ENCODE peak calls at places on chromosomes 7 and 10, in seven cellular contexts. One of them, this sample, is unnamed.

GRCh38 chr10:35331894-35332640 is 4.2 kb upstream of the CCNY start:
- DNase-seq in heart right ventricle: no peak
- DNase-seq in CD8-positive, alpha-beta T cell: no peak
- DNase-seq in hepatocyte: peak; percentile 72
- DNase-seq in H9: no peak
- DNase-seq in OCI-LY7: no peak
- DNase-seq in ascending aorta: no peak
- DNase-seq in this sample: no peak

GRCh38 chr7:22110881-22111280 is 165.2 kb upstream of the CDCA7L start:
- DNase-seq in CD8-positive, alpha-beta T cell: no peak
- DNase-seq in heart right ventricle: no peak
- DNase-seq in H9: no peak
- DNase-seq in OCI-LY7: no peak
- DNase-seq in ascending aorta: peak; percentile 53
- DNase-seq in hepatocyte: no peak
- DNase-seq in this sample: no peak

GRCh38 chr7:87140271-87140748 is 11.9 kb upstream of the DMTF1 start:
- DNase-seq in H9: no peak
- DNase-seq in heart right ventricle: no peak
- DNase-seq in ascending aorta: no peak
- DNase-seq in hepatocyte: peak; percentile 55
- DNase-seq in CD8-positive, alpha-beta T cell: no peak
- DNase-seq in OCI-LY7: no peak
- DNase-seq in this sample: no peak

GRCh38 chr7:73718438-73718881 is 1.0 kb downstream of the STX1A start:
- DNase-seq in hepatocyte: peak; percentile 30
- DNase-seq in ascending aorta: no peak
- DNase-seq in CD8-positive, alpha-beta T cell: peak; percentile 51
- DNase-seq in heart right ventricle: no peak
- DNase-seq in OCI-LY7: no peak
- DNase-seq in H9: no peak
- DNase-seq in this sample: no peak

GRCh38 chr7:45892407-45893035 is 4.2 kb downstream of the IGFBP1 start:
- DNase-seq in heart right ventricle: no peak
- DNase-seq in ascending aorta: no peak
- DNase-seq in H9: no peak
- DNase-seq in OCI-LY7: no peak
- DNase-seq in hepatocyte: no peak
- DNase-seq in CD8-positive, alpha-beta T cell: no peak
- DNase-seq in this sample: no peak

GRCh38 chr7:105026750-105027149 is 12.7 kb downstream of the KMT2E start:
- DNase-seq in CD8-positive, alpha-beta T cell: no peak
- DNase-seq in heart right ventricle: no peak
- DNase-seq in hepatocyte: no peak
- DNase-seq in OCI-LY7: no peak
- DNase-seq in ascending aorta: no peak
- DNase-seq in H9: no peak
- DNase-seq in this sample: no peak

GRCh38 chr10:9209105-9209798 is 1154.8 kb downstream of the GATA3 start:
- DNase-seq in CD8-positive, alpha-beta T cell: peak; percentile 59
- DNase-seq in H9: peak; percentile 70
- DNase-seq in hepatocyte: peak; percentile 70
- DNase-seq in OCI-LY7: peak; percentile 60
- DNase-seq in heart right ventricle: peak; percentile 39
- DNase-seq in ascending aorta: peak; percentile 71
- DNase-seq in this sample: peak; percentile 43

GRCh38 chr10:118927317-118927716 is 102.2 kb upstream of the NANOS1 start:
- DNase-seq in H9: no peak
- DNase-seq in ascending aorta: no peak
- DNase-seq in CD8-positive, alpha-beta T cell: no peak
- DNase-seq in OCI-LY7: no peak
- DNase-seq in heart right ventricle: no peak
- DNase-seq in hepatocyte: no peak
- DNase-seq in this sample: no peak

GRCh38 chr7:98823226-98823625 is 46.6 kb downstream of the TMEM130 start:
- DNase-seq in hepatocyte: no peak
- DNase-seq in ascending aorta: no peak
- DNase-seq in CD8-positive, alpha-beta T cell: no peak
- DNase-seq in heart right ventricle: no peak
- DNase-seq in OCI-LY7: no peak
- DNase-seq in H9: no peak
- DNase-seq in this sample: no peak

GRCh38 chr10:4662576-4663161 is 163.3 kb upstream of the AKR1E2 start:
- DNase-seq in H9: no peak
- DNase-seq in heart right ventricle: peak; percentile 31
- DNase-seq in OCI-LY7: no peak
- DNase-seq in ascending aorta: no peak
- DNase-seq in hepatocyte: no peak
- DNase-seq in CD8-positive, alpha-beta T cell: no peak
- DNase-seq in this sample: no peak

GRCh38 chr10:100696477-100696901 is 48.9 kb upstream of the PAX2 start:
- DNase-seq in heart right ventricle: no peak
- DNase-seq in ascending aorta: no peak
- DNase-seq in CD8-positive, alpha-beta T cell: no peak
- DNase-seq in H9: no peak
- DNase-seq in hepatocyte: no peak
- DNase-seq in OCI-LY7: no peak
- DNase-seq in this sample: no peak

GRCh38 chr10:23693398-23693797 is 254.5 kb downstream of the OTUD1 start:
- DNase-seq in heart right ventricle: no peak
- DNase-seq in hepatocyte: no peak
- DNase-seq in ascending aorta: no peak
- DNase-seq in CD8-positive, alpha-beta T cell: no peak
- DNase-seq in OCI-LY7: no peak
- DNase-seq in H9: peak; percentile 76
- DNase-seq in this sample: no peak

GRCh38 chr10:15472008-15472407 is 100.9 kb upstream of the FAM171A1 start:
- DNase-seq in CD8-positive, alpha-beta T cell: no peak
- DNase-seq in hepatocyte: no peak
- DNase-seq in heart right ventricle: no peak
- DNase-seq in ascending aorta: no peak
- DNase-seq in H9: no peak
- DNase-seq in OCI-LY7: no peak
- DNase-seq in this sample: no peak

DNA sequence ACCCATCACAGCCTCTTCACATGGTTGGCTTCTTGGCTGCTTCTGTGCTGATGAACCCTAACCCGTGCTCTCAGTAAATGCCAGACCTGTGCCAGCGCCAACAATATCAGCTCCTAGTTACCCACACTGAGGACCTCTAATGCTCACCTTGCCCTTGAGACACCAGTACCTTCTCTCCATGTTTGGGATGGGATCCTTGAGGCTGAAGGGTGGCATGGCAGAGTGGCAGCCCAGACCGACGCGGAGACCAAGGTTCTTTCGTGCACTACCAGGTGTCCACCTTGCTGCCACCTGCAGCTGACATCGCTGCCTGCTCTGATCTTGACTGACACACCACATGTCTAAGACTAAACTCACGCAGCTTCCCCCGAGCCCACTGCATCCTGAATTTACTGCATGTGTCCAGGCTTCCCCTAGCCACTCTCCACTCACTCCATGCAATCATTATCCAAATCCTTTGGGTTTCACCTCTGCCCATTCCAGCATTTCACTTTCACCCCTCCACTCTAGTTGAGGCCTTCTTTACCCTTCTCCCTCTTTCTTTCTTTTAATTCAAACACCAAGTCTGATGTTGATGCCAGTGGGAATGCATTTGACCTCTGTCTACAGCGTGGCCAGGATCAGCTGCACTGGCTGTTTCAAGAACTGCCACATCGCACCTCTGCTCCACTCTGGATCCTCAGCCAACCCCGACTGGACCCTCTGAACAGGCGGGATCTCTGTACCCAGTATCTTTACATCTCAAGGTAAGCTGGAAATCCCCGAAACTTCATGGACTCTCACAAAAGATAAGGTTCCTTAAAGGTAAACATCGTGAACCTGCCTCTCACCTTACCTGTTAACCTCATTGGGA is 294.9 kb downstream of the GLRX3 start:
- DNase-seq in hepatocyte: no peak
- DNase-seq in CD8-positive, alpha-beta T cell: no peak
- DNase-seq in ascending aorta: no peak
- DNase-seq in H9: peak; percentile 4
- DNase-seq in OCI-LY7: no peak
- DNase-seq in heart right ventricle: no peak
- DNase-seq in this sample: no peak
- H3K4me1 ChIP-seq in hepatocyte: no peaks in the 10 kb centered on the region
- H3K4me1 ChIP-seq in CD8-positive, alpha-beta T cell: no peaks in the 10 kb centered on the region
- H3K4me1 ChIP-seq in ascending aorta: no peaks in the 10 kb centered on the region
- H3K4me1 ChIP-seq in H9: no peaks in the 10 kb centered on the region
- H3K4me1 ChIP-seq in OCI-LY7: no peaks in the 10 kb centered on the region
- H3K4me1 ChIP-seq in heart right ventricle: no peaks in the 10 kb centered on the region
- H3K4me1 ChIP-seq in this sample: no peaks in the 10 kb centered on the region

GRCh38 chr10:74194545-74194944 is 43.5 kb downstream of the ADK start:
- DNase-seq in OCI-LY7: no peak
- DNase-seq in CD8-positive, alpha-beta T cell: peak; percentile 29
- DNase-seq in ascending aorta: no peak
- DNase-seq in H9: no peak
- DNase-seq in hepatocyte: no peak
- DNase-seq in heart right ventricle: no peak
- DNase-seq in this sample: no peak
- H3K4me1 ChIP-seq in OCI-LY7: peaks cover 16% of the 10 kb centered on the region
- H3K4me1 ChIP-seq in CD8-positive, alpha-beta T cell: peaks cover 30% of the 10 kb centered on the region
- H3K4me1 ChIP-seq in ascending aorta: peaks cover 12% of the 10 kb centered on the region
- H3K4me1 ChIP-seq in H9: no peaks in the 10 kb centered on the region
- H3K4me1 ChIP-seq in hepatocyte: peaks cover 6% of the 10 kb centered on the region
- H3K4me1 ChIP-seq in heart right ventricle: peaks cover 26% of the 10 kb centered on the region
- H3K4me1 ChIP-seq in this sample: peaks cover 15% of the 10 kb centered on the region

GRCh38 chr7:44757739-44758138 is 9.1 kb downstream of the ZMIZ2 start:
- DNase-seq in ascending aorta: no peak
- DNase-seq in hepatocyte: no peak
- DNase-seq in H9: no peak
- DNase-seq in OCI-LY7: no peak
- DNase-seq in heart right ventricle: no peak
- DNase-seq in CD8-positive, alpha-beta T cell: no peak
- DNase-seq in this sample: no peak
- H3K4me1 ChIP-seq in ascending aorta: peaks cover 20% of the 10 kb centered on the region
- H3K4me1 ChIP-seq in hepatocyte: no peaks in the 10 kb centered on the region
- H3K4me1 ChIP-seq in H9: no peaks in the 10 kb centered on the region
- H3K4me1 ChIP-seq in OCI-LY7: peaks cover 3% of the 10 kb centered on the region
- H3K4me1 ChIP-seq in heart right ventricle: peaks cover 39% of the 10 kb centered on the region
- H3K4me1 ChIP-seq in CD8-positive, alpha-beta T cell: peaks cover 25% of the 10 kb centered on the region
- H3K4me1 ChIP-seq in this sample: peaks cover 56% of the 10 kb centered on the region

DNA sequence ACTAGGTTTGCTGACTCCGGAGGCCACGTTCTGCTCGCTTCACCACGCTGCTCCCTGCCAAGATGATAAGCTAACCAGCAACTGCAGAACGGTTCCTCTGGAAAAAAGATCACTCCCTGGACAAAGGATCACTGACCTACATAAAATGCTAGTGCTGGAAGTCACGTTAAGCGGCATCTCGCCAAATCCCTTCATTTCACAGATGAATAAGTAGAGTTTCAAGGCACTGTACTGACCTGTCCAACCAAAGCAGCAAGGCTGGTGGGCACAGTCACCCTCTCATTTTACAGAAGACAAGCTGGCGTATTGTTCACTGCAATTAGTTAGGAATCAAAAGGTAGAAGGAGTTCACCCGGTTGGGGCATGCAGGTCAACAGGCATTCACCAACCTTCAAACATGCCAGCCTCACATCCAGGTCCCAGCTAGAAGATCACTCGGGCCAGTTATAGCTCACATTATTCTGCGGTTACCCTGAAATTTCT is 33.0 kb downstream of the HIPK2 start:
- DNase-seq in H9: no peak
- DNase-seq in hepatocyte: no peak
- DNase-seq in heart right ventricle: no peak
- DNase-seq in ascending aorta: peak; percentile 50
- DNase-seq in OCI-LY7: no peak
- DNase-seq in CD8-positive, alpha-beta T cell: no peak
- DNase-seq in this sample: no peak
- H3K4me1 ChIP-seq in H9: no peaks in the 10 kb centered on the region
- H3K4me1 ChIP-seq in hepatocyte: peaks cover 11% of the 10 kb centered on the region
- H3K4me1 ChIP-seq in heart right ventricle: peaks cover 96% of the 10 kb centered on the region
- H3K4me1 ChIP-seq in ascending aorta: peaks cover 62% of the 10 kb centered on the region
- H3K4me1 ChIP-seq in OCI-LY7: no peaks in the 10 kb centered on the region
- H3K4me1 ChIP-seq in CD8-positive, alpha-beta T cell: no peaks in the 10 kb centered on the region
- H3K4me1 ChIP-seq in this sample: peaks cover 100% of the 10 kb centered on the region

DNA sequence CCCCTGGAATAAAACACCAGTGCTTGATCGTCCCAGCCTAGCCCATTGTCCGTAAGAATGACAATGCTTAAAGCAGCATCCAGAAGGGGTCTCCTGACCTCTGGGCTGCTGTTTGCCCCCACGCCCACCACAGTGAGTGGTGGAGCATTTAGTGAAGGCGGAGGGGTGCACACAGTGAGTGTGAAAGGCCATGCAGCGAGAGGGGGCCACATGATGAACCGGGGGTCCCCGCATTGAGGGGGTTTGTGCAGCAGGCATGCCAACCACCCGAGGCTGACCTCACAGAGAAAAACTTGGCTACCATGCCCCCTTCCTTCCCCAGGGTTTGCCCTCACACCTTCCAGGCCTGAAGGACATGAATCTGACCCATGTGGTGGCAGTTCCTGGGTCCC is 28.4 kb downstream of the CPXM2 start:
- DNase-seq in OCI-LY7: no peak
- DNase-seq in heart right ventricle: no peak
- DNase-seq in H9: no peak
- DNase-seq in hepatocyte: no peak
- DNase-seq in CD8-positive, alpha-beta T cell: no peak
- DNase-seq in ascending aorta: no peak
- DNase-seq in this sample: no peak
- H3K4me1 ChIP-seq in OCI-LY7: no peaks in the 10 kb centered on the region
- H3K4me1 ChIP-seq in heart right ventricle: no peaks in the 10 kb centered on the region
- H3K4me1 ChIP-seq in H9: no peaks in the 10 kb centered on the region
- H3K4me1 ChIP-seq in hepatocyte: peaks cover 7% of the 10 kb centered on the region
- H3K4me1 ChIP-seq in CD8-positive, alpha-beta T cell: no peaks in the 10 kb centered on the region
- H3K4me1 ChIP-seq in ascending aorta: peaks cover 53% of the 10 kb centered on the region
- H3K4me1 ChIP-seq in this sample: no peaks in the 10 kb centered on the region

GRCh38 chr10:96263173-96263572 is 8.2 kb downstream of the BLNK start:
- DNase-seq in heart right ventricle: no peak
- DNase-seq in ascending aorta: no peak
- DNase-seq in hepatocyte: no peak
- DNase-seq in CD8-positive, alpha-beta T cell: no peak
- DNase-seq in OCI-LY7: no peak
- DNase-seq in H9: no peak
- DNase-seq in this sample: no peak
- H3K4me1 ChIP-seq in heart right ventricle: peaks cover 16% of the 10 kb centered on the region
- H3K4me1 ChIP-seq in ascending aorta: peaks cover 12% of the 10 kb centered on the region
- H3K4me1 ChIP-seq in hepatocyte: peaks cover 11% of the 10 kb centered on the region
- H3K4me1 ChIP-seq in CD8-positive, alpha-beta T cell: no peaks in the 10 kb centered on the region
- H3K4me1 ChIP-seq in OCI-LY7: peaks cover 97% of the 10 kb centered on the region
- H3K4me1 ChIP-seq in H9: no peaks in the 10 kb centered on the region
- H3K4me1 ChIP-seq in this sample: peaks cover 5% of the 10 kb centered on the region